ENCODE peak calls at places on chromosomes 11 and 22, in nine cellular contexts. P is lower leg skin; B is heart right ventricle; G is cardiac muscle cell; D is uterus; A is upper lobe of right lung; L is thoracic aorta; N is CD8-positive, alpha-beta T cell; U is WTC11. J is an unnamed sample.

GRCh38 chr11:92388380-92388779 is 163.8 kb downstream of the FAT3 start:
- DNase-seq in P (no peak), B (no peak), G (no peak), D (no peak), A (no peak), L (no peak), N (no peak), U (no peak), J (no peak)

GRCh38 chr11:62431171-62431895 is 12.5 kb downstream of the SCGB1A1 start:
- DNase-seq in P (no peak), B (no peak), G (no peak), D (no peak), A (no peak), L (no peak), N (no peak), U (no peak), J (no peak)

GRCh38 chr22:19706661-19707151 is 7.6 kb upstream of the SEPTIN5 start:
- DNase-seq in P (no peak), B (no peak), G (no peak), D (no peak), A (peak; percentile 1), L (no peak), N (no peak), U (no peak), J (no peak)

GRCh38 chr11:67022961-67023956 is at the start of gene SYT12:
- DNase-seq in P (no peak), B (no peak), G (peak; percentile 43), D (no peak), A (no peak), L (no peak), N (no peak), U (peak; percentile 48), J (peak; percentile 34)

GRCh38 chr22:44691796-44692661 is 10.0 kb upstream of the PRR5 start:
- DNase-seq in P (no peak), B (no peak), G (no peak), D (no peak), A (peak; percentile 58), L (no peak), N (no peak), U (peak; percentile 36), J (peak; percentile 29)

GRCh38 chr11:34624069-34624468 is 3.2 kb downstream of the EHF start:
- DNase-seq in P (no peak), B (no peak), G (no peak), D (no peak), A (peak; percentile 79), L (no peak), N (no peak), U (no peak), J (peak; percentile 71)

GRCh38 chr22:45154383-45154782 is 9.3 kb upstream of the NUP50 start:
- DNase-seq in P (no peak), B (no peak), G (no peak), D (no peak), A (no peak), L (no peak), N (no peak), U (no peak), J (no peak)

GRCh38 chr11:86704710-86705109 is 32.3 kb upstream of the ME3 start:
- DNase-seq in P (no peak), B (no peak), G (no peak), D (no peak), A (no peak), L (no peak), N (no peak), U (no peak), J (no peak)

GRCh38 chr22:45460288-45461109 is 42.2 kb upstream of the FBLN1 start:
- DNase-seq in P (peak; percentile 55), B (peak; percentile 76), G (no peak), D (peak; percentile 79), A (no peak), L (no peak), N (no peak), U (no peak), J (no peak)

GRCh38 chr22:40758390-40758789 is 60.8 kb downstream of the SLC25A17 start:
- DNase-seq in P (no peak), B (no peak), G (no peak), D (no peak), A (no peak), L (no peak), N (no peak), U (no peak), J (no peak)

GRCh38 chr22:48885271-48885918 is 942.3 kb downstream of the BRD1 start:
- DNase-seq in P (no peak), B (no peak), G (no peak), D (no peak), A (peak; percentile 52), L (no peak), N (no peak), U (no peak), J (no peak)

GRCh38 chr11:65366340-65366773 is 11.8 kb downstream of the TIGD3 start:
- DNase-seq in P (no peak), B (peak; percentile 50), G (peak; percentile 83), D (peak; percentile 62), A (no peak), L (no peak), N (no peak), U (no peak), J (peak; percentile 49)

GRCh38 chr22:41526802-41527799 is 17.2 kb downstream of the POLR3H start:
- DNase-seq in P (no peak), B (no peak), G (peak; percentile 29), D (no peak), A (no peak), L (no peak), N (peak; percentile 49), U (peak; percentile 76), J (peak; percentile 71)

GRCh38 chr11:65854161-65854592 is 3.8 kb downstream of the CFL1 start:
- DNase-seq in P (no peak), B (no peak), G (no peak), D (no peak), A (peak; percentile 29), L (no peak), N (no peak), U (no peak), J (no peak)

GRCh38 chr22:20211997-20212753 is 55.9 kb downstream of the RTN4R start:
- DNase-seq in P (no peak), B (peak; percentile 54), G (no peak), D (no peak), A (peak; percentile 85), L (no peak), N (no peak), U (no peak), J (peak; percentile 73)

GRCh38 chr22:49276567-49276966 is 551.1 kb downstream of the BRD1 start:
- DNase-seq in P (no peak), B (no peak), G (no peak), D (no peak), A (no peak), L (no peak), N (no peak), U (no peak), J (no peak)

GRCh38 chr11:45108070-45109064 is 38.1 kb upstream of the PRDM11 start:
- DNase-seq in P (no peak), B (no peak), G (no peak), D (no peak), A (no peak), L (no peak), N (no peak), U (no peak), J (no peak)

GRCh38 chr11:2390871-2391662 is 9.5 kb upstream of the TSSC4 start:
- DNase-seq in P (no peak), B (no peak), G (no peak), D (peak; percentile 93), A (no peak), L (no peak), N (no peak), U (no peak), J (no peak)

GRCh38 chr22:39094717-39095389 is 2.2 kb upstream of the APOBEC3H start:
- DNase-seq in P (no peak), B (no peak), G (no peak), D (no peak), A (no peak), L (no peak), N (no peak), U (no peak), J (no peak)

DNA sequence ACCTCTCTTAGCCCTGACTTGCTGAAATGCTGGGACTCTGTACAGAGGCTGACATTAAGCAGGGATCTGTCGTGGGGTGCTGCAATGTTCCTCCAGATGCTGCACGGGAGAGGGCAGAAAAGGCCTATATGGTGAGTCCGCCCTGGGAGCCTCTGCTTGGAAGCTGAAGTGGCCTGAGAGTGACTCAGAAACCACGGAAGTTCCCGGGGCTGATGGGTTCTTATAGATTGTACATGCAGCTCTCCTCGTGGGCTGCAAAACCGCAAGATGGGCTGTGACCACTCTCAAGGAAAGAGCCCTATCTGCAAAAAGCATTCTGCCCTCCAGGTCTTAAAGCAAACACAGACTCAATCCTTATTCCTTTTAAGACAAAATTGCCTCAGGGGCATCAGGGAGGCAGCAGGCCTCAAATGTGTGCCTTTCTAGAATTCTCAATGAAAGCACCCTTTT is 5.8 kb upstream of the SLC43A3 start:
- DNase-seq in P (peak; percentile 36), B (no peak), G (no peak), D (no peak), A (no peak), L (no peak), N (no peak), U (no peak), J (no peak)
- TF ChIP-seq CTCF in P (no peak), B (no peak), G (peak; percentile 11), D (no peak), A (no peak), L (no peak), N (no peak), U (no peak), J (no peak)

GRCh38 chr11:35717043-35717442 is 54.5 kb downstream of the TRIM44 start:
- DNase-seq in P (no peak), B (no peak), G (peak; percentile 30), D (no peak), A (no peak), L (no peak), N (no peak), U (peak; percentile 35), J (no peak)
- TF ChIP-seq CTCF in P (no peak), B (no peak), G (peak; percentile 18), D (no peak), A (no peak), L (no peak), N (no peak), U (no peak), J (no peak)

DNA sequence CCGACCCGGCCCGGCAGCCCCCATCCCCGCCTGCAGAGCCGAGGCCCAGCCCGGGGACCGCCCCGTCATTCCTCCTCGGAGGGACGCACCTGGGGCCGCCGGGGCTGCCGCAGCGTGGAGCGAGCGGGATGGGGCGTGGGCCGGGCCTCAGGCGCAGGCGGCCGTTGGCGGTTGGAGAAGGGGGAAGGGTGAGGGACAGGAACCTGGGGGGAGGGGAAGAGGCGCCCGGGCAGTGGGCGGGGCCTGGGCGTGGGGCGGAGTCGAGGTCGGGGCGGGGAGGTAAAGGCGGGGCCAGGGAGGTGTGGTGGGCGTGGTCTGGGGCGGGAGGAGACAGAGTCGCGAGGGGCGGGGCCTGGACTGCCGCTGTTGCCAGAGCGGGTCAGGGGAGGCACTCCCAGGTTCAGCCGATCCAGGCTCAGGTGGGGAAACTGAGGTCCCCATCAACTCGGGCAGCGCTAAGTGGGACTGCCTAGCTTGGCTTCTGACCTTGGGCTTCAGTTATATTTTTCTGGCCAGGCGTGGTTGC is at the start of gene TESMIN:
- DNase-seq in P (peak; percentile 79), B (peak; percentile 72), G (peak; percentile 95), D (peak; percentile 78), A (peak; percentile 96), L (peak; percentile 35), N (peak; percentile 83), U (peak; percentile 97), J (peak; percentile 95)
- TF ChIP-seq CTCF in P (no peak), B (no peak), G (no peak), D (no peak), A (no peak), L (no peak), N (no peak), U (no peak), J (no peak)

GRCh38 chr22:16932577-16932976 is 75.4 kb downstream of the GAB4 start:
- DNase-seq in P (no peak), B (no peak), G (no peak), D (no peak), A (no peak), L (no peak), N (no peak), U (no peak), J (no peak)
- TF ChIP-seq CTCF in P (no peak), B (peak; percentile 14), G (no peak), D (no peak), A (no peak), L (no peak), N (no peak), U (no peak), J (no peak)